ENCODE peak calls at places on chromosomes 3 and 15, in ten cellular contexts. B is stomach, R is aorta, A is renal cortical epithelial cell, T is GM19239, K is GM23338, V is posterior cingulate gyrus, H is iris pigment epithelial cell, X is dorsolateral prefrontal cortex, J is GM04504. P is an unnamed sample.

GRCh38 chr3:193391902-193392301 is 13.3 kb upstream of the ATP13A5 start:
- DNase-seq in X (no peak), J (no peak), H (peak), T (no peak), A (peak), R (no peak), V (no peak), B (no peak), K (peak), P (peak)

GRCh38 chr3:63193647-63194046 is 84.5 kb upstream of the SYNPR start:
- DNase-seq in K (peak), J (peak), V (no peak), R (no peak), X (no peak), B (no peak), A (peak), H (peak), T (no peak), P (no peak)

GRCh38 chr3:168847293-168847883 is 751.7 kb upstream of the GOLIM4 start:
- DNase-seq in K (peak), B (no peak), H (peak), R (no peak), J (peak), T (no peak), A (peak), X (no peak), V (peak), P (peak)

GRCh38 chr3:114418724-114419543 is 125.1 kb downstream of the TIGIT start:
- DNase-seq in X (no peak), K (peak), B (no peak), V (no peak), T (peak), R (no peak), A (peak), J (peak), H (peak), P (peak)

GRCh38 chr3:139127101-139127500 is 82.4 kb upstream of the PRR23C start:
- DNase-seq in H (peak), R (no peak), X (no peak), A (peak), V (no peak), T (no peak), J (peak), B (no peak), K (no peak), P (no peak)

GRCh38 chr15:71748327-71748726 is 62.0 kb upstream of the NR2E3 start:
- DNase-seq in K (no peak), V (no peak), X (no peak), J (no peak), T (no peak), B (no peak), H (peak), A (peak), R (no peak), P (no peak)

GRCh38 chr15:73865379-73865778 is 8.0 kb upstream of the TBC1D21 start:
- DNase-seq in J (no peak), V (no peak), H (no peak), B (no peak), X (no peak), T (no peak), R (no peak), A (no peak), K (no peak), P (no peak)

GRCh38 chr15:56523521-56523920 is 58.6 kb upstream of the MNS1 start:
- DNase-seq in J (no peak), R (no peak), A (no peak), K (no peak), B (no peak), V (no peak), X (no peak), T (no peak), H (peak), P (no peak)

GRCh38 chr3:94303266-94303665 is 240.4 kb downstream of the NSUN3 start:
- DNase-seq in H (no peak), B (no peak), T (no peak), A (peak), V (no peak), R (no peak), X (peak), J (no peak), K (no peak), P (no peak)

GRCh38 chr3:53109822-53110771 is 20.1 kb downstream of the RFT1 start:
- DNase-seq in H (peak), R (peak), X (no peak), A (peak), T (no peak), J (peak), B (peak), V (no peak), K (peak), P (no peak)

GRCh38 chr15:39255760-39256159 is 325.1 kb upstream of the THBS1 start:
- DNase-seq in B (no peak), H (no peak), J (no peak), K (no peak), A (no peak), V (no peak), T (no peak), X (no peak), R (no peak), P (no peak)

GRCh38 chr15:30788595-30788994 is 115.1 kb upstream of the FAN1 start:
- DNase-seq in R (no peak), H (no peak), A (no peak), J (no peak), X (no peak), V (no peak), K (no peak), T (no peak), B (no peak), P (no peak)

GRCh38 chr15:82952156-82953081 is at the start of gene HOMER2:
- DNase-seq in R (no peak), V (peak), B (peak), A (no peak), J (no peak), H (peak), K (peak), T (peak), X (no peak), P (peak)

GRCh38 chr15:32674681-32675080 is 33.2 kb downstream of the SCG5 start:
- DNase-seq in X (no peak), V (no peak), B (no peak), R (no peak), T (no peak), H (no peak), K (no peak), A (no peak), J (no peak), P (no peak)

GRCh38 chr15:69315402-69316110 is 16.8 kb downstream of the PAQR5 start:
- DNase-seq in X (no peak), V (no peak), R (no peak), J (no peak), T (no peak), K (no peak), A (no peak), H (no peak), B (no peak), P (no peak)